ENCODE peak calls at places on chromosomes 12 and 14, in four cellular contexts. One of them, this sample, is unnamed.

GRCh38 chr12:52416788-52417187 is 10.7 kb upstream of the KRT82 start:
- DNase-seq in fibroblast of lung: no peak
- DNase-seq in head of caudate nucleus: no peak
- DNase-seq in SW480: no peak
- DNase-seq in this sample: no peak

GRCh38 chr12:3698218-3698974 is 54.5 kb downstream of the CRACR2A start:
- DNase-seq in SW480: peak
- DNase-seq in fibroblast of lung: peak
- DNase-seq in head of caudate nucleus: no peak
- DNase-seq in this sample: peak

GRCh38 chr12:112191840-112192321 is 66.5 kb downstream of the TRAFD1 start:
- DNase-seq in head of caudate nucleus: no peak
- DNase-seq in SW480: no peak
- DNase-seq in fibroblast of lung: no peak
- DNase-seq in this sample: no peak

GRCh38 chr12:30730011-30730410 is 24.7 kb downstream of the CAPRIN2 start:
- DNase-seq in SW480: no peak
- DNase-seq in fibroblast of lung: no peak
- DNase-seq in head of caudate nucleus: no peak
- DNase-seq in this sample: no peak

GRCh38 chr12:2679068-2679815 is 115.5 kb upstream of the FKBP4 start:
- DNase-seq in fibroblast of lung: no peak
- DNase-seq in SW480: no peak
- DNase-seq in head of caudate nucleus: no peak
- DNase-seq in this sample: no peak

GRCh38 chr12:52631264-52631663 is 12.9 kb upstream of the KRT73 start:
- DNase-seq in head of caudate nucleus: no peak
- DNase-seq in fibroblast of lung: no peak
- DNase-seq in SW480: no peak
- DNase-seq in this sample: no peak

GRCh38 chr12:120538281-120539156 is 4.4 kb downstream of the RNF10 start:
- DNase-seq in SW480: peak
- DNase-seq in fibroblast of lung: peak
- DNase-seq in head of caudate nucleus: no peak
- DNase-seq in this sample: no peak

GRCh38 chr14:38696925-38697324 is 406.1 kb downstream of the SEC23A start:
- DNase-seq in SW480: no peak
- DNase-seq in fibroblast of lung: no peak
- DNase-seq in head of caudate nucleus: no peak
- DNase-seq in this sample: no peak

GRCh38 chr14:88481089-88481488 is 73.7 kb downstream of the PTPN21 start:
- DNase-seq in head of caudate nucleus: no peak
- DNase-seq in fibroblast of lung: no peak
- DNase-seq in SW480: no peak
- DNase-seq in this sample: no peak

GRCh38 chr14:69345402-69345801 is 52.7 kb downstream of the ERH start:
- DNase-seq in fibroblast of lung: no peak
- DNase-seq in head of caudate nucleus: no peak
- DNase-seq in SW480: peak
- DNase-seq in this sample: no peak

GRCh38 chr14:23020143-23021128 is 10.5 kb upstream of the C14orf93 start:
- DNase-seq in fibroblast of lung: no peak
- DNase-seq in head of caudate nucleus: no peak
- DNase-seq in SW480: no peak
- DNase-seq in this sample: no peak

GRCh38 chr12:92537235-92537960 is 165.4 kb upstream of the PLEKHG7 start:
- DNase-seq in fibroblast of lung: peak
- DNase-seq in head of caudate nucleus: no peak
- DNase-seq in SW480: peak
- DNase-seq in this sample: no peak

GRCh38 chr12:51531982-51532497 is 59.0 kb upstream of the SCN8A start:
- DNase-seq in SW480: peak
- DNase-seq in fibroblast of lung: peak
- DNase-seq in head of caudate nucleus: peak
- DNase-seq in this sample: peak

GRCh38 chr12:98901189-98901588 is 256.1 kb downstream of the APAF1 start:
- DNase-seq in fibroblast of lung: no peak
- DNase-seq in head of caudate nucleus: no peak
- DNase-seq in SW480: no peak
- DNase-seq in this sample: no peak

GRCh38 chr12:100632445-100632892 is 59.0 kb downstream of the GAS2L3 start:
- DNase-seq in fibroblast of lung: no peak
- DNase-seq in head of caudate nucleus: no peak
- DNase-seq in SW480: no peak
- DNase-seq in this sample: no peak

GRCh38 chr12:4743046-4743445 is 22.8 kb downstream of the GALNT8 start:
- DNase-seq in head of caudate nucleus: no peak
- DNase-seq in SW480: no peak
- DNase-seq in fibroblast of lung: no peak
- DNase-seq in this sample: no peak

GRCh38 chr14:25150401-25150800 is 100.5 kb upstream of the STXBP6 start:
- DNase-seq in SW480: peak
- DNase-seq in fibroblast of lung: peak
- DNase-seq in head of caudate nucleus: no peak
- DNase-seq in this sample: no peak

GRCh38 chr12:95859344-95859816 is 628 bp downstream of the SNRPF start:
- DNase-seq in SW480: peak
- DNase-seq in head of caudate nucleus: no peak
- DNase-seq in fibroblast of lung: peak
- DNase-seq in this sample: no peak

GRCh38 chr12:2268478-2269286 is 215.9 kb downstream of the CACNA1C start:
- DNase-seq in head of caudate nucleus: no peak
- DNase-seq in SW480: no peak
- DNase-seq in fibroblast of lung: peak
- DNase-seq in this sample: no peak

GRCh38 chr14:22047105-22047504 is 373.5 kb upstream of the OR4E1 start:
- DNase-seq in head of caudate nucleus: peak
- DNase-seq in SW480: peak
- DNase-seq in fibroblast of lung: no peak
- DNase-seq in this sample: no peak

GRCh38 chr12:1929241-1929984 is 11.0 kb upstream of the CACNA2D4 start:
- DNase-seq in fibroblast of lung: no peak
- DNase-seq in SW480: no peak
- DNase-seq in head of caudate nucleus: no peak
- DNase-seq in this sample: no peak

GRCh38 chr14:32709072-32709471 is 229.6 kb upstream of the NPAS3 start:
- DNase-seq in SW480: no peak
- DNase-seq in head of caudate nucleus: peak
- DNase-seq in fibroblast of lung: peak
- DNase-seq in this sample: peak

GRCh38 chr12:53060721-53061276 is 10.9 kb downstream of the TNS2 start:
- DNase-seq in head of caudate nucleus: no peak
- DNase-seq in fibroblast of lung: no peak
- DNase-seq in SW480: no peak
- DNase-seq in this sample: no peak

GRCh38 chr12:44654641-44655625 is 221.2 kb downstream of the NELL2 start:
- DNase-seq in fibroblast of lung: no peak
- DNase-seq in head of caudate nucleus: peak
- DNase-seq in SW480: no peak
- DNase-seq in this sample: no peak

GRCh38 chr12:124910561-124911478 is 3.6 kb downstream of the UBC start:
- DNase-seq in head of caudate nucleus: no peak
- DNase-seq in SW480: no peak
- DNase-seq in fibroblast of lung: peak
- DNase-seq in this sample: no peak

GRCh38 chr14:44316647-44317432 is 190.2 kb downstream of the FSCB start:
- DNase-seq in fibroblast of lung: peak
- DNase-seq in head of caudate nucleus: peak
- DNase-seq in SW480: peak
- DNase-seq in this sample: peak

GRCh38 chr12:105166736-105167135 is 59.2 kb downstream of the WASHC4 start:
- DNase-seq in SW480: no peak
- DNase-seq in fibroblast of lung: no peak
- DNase-seq in head of caudate nucleus: no peak
- DNase-seq in this sample: no peak

GRCh38 chr14:60233891-60234290 is 15.1 kb upstream of the PPM1A start:
- DNase-seq in head of caudate nucleus: no peak
- DNase-seq in fibroblast of lung: no peak
- DNase-seq in SW480: no peak
- DNase-seq in this sample: no peak

This sample was measured in fibroblast of the conjunctiva.